ENCODE peak calls at places on chromosome 20, in six cellular contexts. One of them, this sample, is unnamed.

GRCh38 chr20:49979030-49979832 is 3.5 kb upstream of the SNAI1 start:
- DNase-seq in astrocyte of the cerebellum: no peak
- DNase-seq in psoas muscle: no peak
- DNase-seq in AG10803: no peak
- DNase-seq in GM06990: peak; percentile 69
- DNase-seq in A549: peak; percentile 77
- DNase-seq in this sample: no peak

GRCh38 chr20:38874460-38875169 is 51.6 kb upstream of the FAM83D start:
- DNase-seq in psoas muscle: no peak
- DNase-seq in AG10803: no peak
- DNase-seq in astrocyte of the cerebellum: no peak
- DNase-seq in A549: no peak
- DNase-seq in GM06990: no peak
- DNase-seq in this sample: no peak

GRCh38 chr20:12207875-12208274 is 290.2 kb downstream of the BTBD3 start:
- DNase-seq in AG10803: peak; percentile 34
- DNase-seq in GM06990: no peak
- DNase-seq in psoas muscle: no peak
- DNase-seq in A549: peak; percentile 6
- DNase-seq in astrocyte of the cerebellum: peak; percentile 33
- DNase-seq in this sample: no peak

GRCh38 chr20:11922561-11922960 is 4.9 kb downstream of the BTBD3 start:
- DNase-seq in psoas muscle: no peak
- DNase-seq in AG10803: no peak
- DNase-seq in A549: no peak
- DNase-seq in GM06990: no peak
- DNase-seq in astrocyte of the cerebellum: no peak
- DNase-seq in this sample: no peak

GRCh38 chr20:18019068-18019467 is 38.6 kb downstream of the OVOL2 start:
- DNase-seq in astrocyte of the cerebellum: no peak
- DNase-seq in A549: peak; percentile 36
- DNase-seq in AG10803: peak; percentile 9
- DNase-seq in GM06990: no peak
- DNase-seq in psoas muscle: no peak
- DNase-seq in this sample: no peak

GRCh38 chr20:60395993-60396392 is 437.8 kb downstream of the CDH26 start:
- DNase-seq in AG10803: no peak
- DNase-seq in A549: no peak
- DNase-seq in astrocyte of the cerebellum: no peak
- DNase-seq in psoas muscle: no peak
- DNase-seq in GM06990: no peak
- DNase-seq in this sample: no peak

GRCh38 chr20:57772349-57772964 is 62.6 kb upstream of the PMEPA1 start:
- DNase-seq in astrocyte of the cerebellum: no peak
- DNase-seq in psoas muscle: no peak
- DNase-seq in GM06990: no peak
- DNase-seq in AG10803: peak; percentile 54
- DNase-seq in A549: peak; percentile 94
- DNase-seq in this sample: no peak

GRCh38 chr20:10219452-10219791 is 792 bp downstream of the SNAP25 start:
- DNase-seq in psoas muscle: peak; percentile 66
- DNase-seq in astrocyte of the cerebellum: peak; percentile 49
- DNase-seq in AG10803: peak; percentile 42
- DNase-seq in GM06990: peak; percentile 50
- DNase-seq in A549: peak; percentile 56
- DNase-seq in this sample: peak; percentile 70

GRCh38 chr20:40414843-40415615 is 274.0 kb downstream of the MAFB start:
- DNase-seq in GM06990: no peak
- DNase-seq in AG10803: no peak
- DNase-seq in astrocyte of the cerebellum: no peak
- DNase-seq in A549: no peak
- DNase-seq in psoas muscle: no peak
- DNase-seq in this sample: no peak

GRCh38 chr20:25310268-25310920 is 62.5 kb downstream of the PYGB start:
- DNase-seq in GM06990: no peak
- DNase-seq in psoas muscle: no peak
- DNase-seq in AG10803: peak; percentile 88
- DNase-seq in astrocyte of the cerebellum: peak; percentile 45
- DNase-seq in A549: peak; percentile 97
- DNase-seq in this sample: no peak

GRCh38 chr20:25207149-25207959 is 11.8 kb downstream of the ENTPD6 start:
- DNase-seq in astrocyte of the cerebellum: no peak
- DNase-seq in GM06990: no peak
- DNase-seq in AG10803: no peak
- DNase-seq in A549: no peak
- DNase-seq in psoas muscle: no peak
- DNase-seq in this sample: no peak

GRCh38 chr20:50346372-50347347 is 156.0 kb downstream of the CEBPB start:
- DNase-seq in GM06990: no peak
- DNase-seq in AG10803: peak; percentile 89
- DNase-seq in A549: no peak
- DNase-seq in psoas muscle: peak; percentile 85
- DNase-seq in astrocyte of the cerebellum: peak; percentile 82
- DNase-seq in this sample: peak; percentile 92

GRCh38 chr20:64111841-64112641 is 4.7 kb upstream of the NPBWR2 start:
- DNase-seq in A549: no peak
- DNase-seq in psoas muscle: no peak
- DNase-seq in GM06990: no peak
- DNase-seq in AG10803: no peak
- DNase-seq in astrocyte of the cerebellum: no peak
- DNase-seq in this sample: peak; percentile 7

GRCh38 chr20:10794765-10795164 is 121.0 kb upstream of the JAG1 start:
- DNase-seq in AG10803: no peak
- DNase-seq in A549: no peak
- DNase-seq in psoas muscle: no peak
- DNase-seq in GM06990: no peak
- DNase-seq in astrocyte of the cerebellum: no peak
- DNase-seq in this sample: no peak

GRCh38 chr20:16175322-16175721 is 397.9 kb downstream of the KIF16B start:
- DNase-seq in AG10803: no peak
- DNase-seq in psoas muscle: no peak
- DNase-seq in GM06990: no peak
- DNase-seq in astrocyte of the cerebellum: no peak
- DNase-seq in A549: no peak
- DNase-seq in this sample: no peak
- H3K4me3 ChIP-seq in AG10803: no peak overlapping the region
- H3K4me3 ChIP-seq in psoas muscle: no peak overlapping the region
- H3K4me3 ChIP-seq in GM06990: no peak overlapping the region
- H3K4me3 ChIP-seq in astrocyte of the cerebellum: no peak overlapping the region
- H3K4me3 ChIP-seq in A549: no peak overlapping the region
- H3K4me3 ChIP-seq in this sample: no peak overlapping the region

GRCh38 chr20:59028812-59029211 is 3.3 kb downstream of the ATP5F1E start:
- DNase-seq in psoas muscle: no peak
- DNase-seq in A549: no peak
- DNase-seq in GM06990: no peak
- DNase-seq in AG10803: no peak
- DNase-seq in astrocyte of the cerebellum: no peak
- DNase-seq in this sample: no peak

GRCh38 chr20:59032713-59033059 is 551 bp upstream of the ATP5F1E start:
- DNase-seq in GM06990: no peak
- DNase-seq in psoas muscle: no peak
- DNase-seq in astrocyte of the cerebellum: no peak
- DNase-seq in A549: peak; percentile 46
- DNase-seq in AG10803: no peak
- DNase-seq in this sample: no peak

GRCh38 chr20:59031326-59032022 is 661 bp downstream of the ATP5F1E start:
- DNase-seq in AG10803: no peak
- DNase-seq in psoas muscle: no peak
- DNase-seq in astrocyte of the cerebellum: no peak
- DNase-seq in GM06990: no peak
- DNase-seq in A549: no peak
- DNase-seq in this sample: no peak

GRCh38 chr20:59032023-59032712 is at the start of gene ATP5F1E:
- DNase-seq in AG10803: peak; percentile 95
- DNase-seq in GM06990: peak; percentile 99
- DNase-seq in A549: peak; percentile 86
- DNase-seq in psoas muscle: peak; percentile 98
- DNase-seq in astrocyte of the cerebellum: peak; percentile 76
- DNase-seq in this sample: peak; percentile 98

DNA sequence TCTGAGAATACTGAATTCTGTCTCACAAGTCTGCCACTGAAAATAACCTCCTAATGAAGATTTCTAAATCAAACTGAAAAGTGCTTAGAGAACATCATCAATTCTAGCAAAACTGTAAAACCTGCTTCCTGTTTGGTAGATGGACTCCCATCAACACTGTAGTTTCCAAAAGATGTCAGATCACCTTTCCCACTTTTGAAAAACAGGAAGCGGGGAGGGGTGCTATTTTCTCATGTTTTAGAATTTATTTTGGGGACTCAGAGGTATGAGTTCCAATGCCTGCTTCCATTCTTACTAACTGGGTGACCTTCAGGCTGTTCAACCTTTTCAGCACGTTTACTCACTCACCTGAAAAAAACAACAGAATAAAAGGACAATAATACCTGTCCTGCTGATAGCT is 1.2 kb downstream of the ATP5F1E start:
- DNase-seq in AG10803: no peak
- DNase-seq in A549: no peak
- DNase-seq in astrocyte of the cerebellum: no peak
- DNase-seq in psoas muscle: no peak
- DNase-seq in GM06990: no peak
- DNase-seq in this sample: no peak
- H3K4me3 ChIP-seq in AG10803: peak overlapping the region; percentile 76
- H3K4me3 ChIP-seq in A549: peak overlapping the region; percentile 70
- H3K4me3 ChIP-seq in astrocyte of the cerebellum: peak overlapping the region; percentile 80
- H3K4me3 ChIP-seq in psoas muscle: peak overlapping the region; percentile 89
- H3K4me3 ChIP-seq in GM06990: peak overlapping the region; percentile 94
- H3K4me3 ChIP-seq in this sample: peak overlapping the region; percentile 85

DNA sequence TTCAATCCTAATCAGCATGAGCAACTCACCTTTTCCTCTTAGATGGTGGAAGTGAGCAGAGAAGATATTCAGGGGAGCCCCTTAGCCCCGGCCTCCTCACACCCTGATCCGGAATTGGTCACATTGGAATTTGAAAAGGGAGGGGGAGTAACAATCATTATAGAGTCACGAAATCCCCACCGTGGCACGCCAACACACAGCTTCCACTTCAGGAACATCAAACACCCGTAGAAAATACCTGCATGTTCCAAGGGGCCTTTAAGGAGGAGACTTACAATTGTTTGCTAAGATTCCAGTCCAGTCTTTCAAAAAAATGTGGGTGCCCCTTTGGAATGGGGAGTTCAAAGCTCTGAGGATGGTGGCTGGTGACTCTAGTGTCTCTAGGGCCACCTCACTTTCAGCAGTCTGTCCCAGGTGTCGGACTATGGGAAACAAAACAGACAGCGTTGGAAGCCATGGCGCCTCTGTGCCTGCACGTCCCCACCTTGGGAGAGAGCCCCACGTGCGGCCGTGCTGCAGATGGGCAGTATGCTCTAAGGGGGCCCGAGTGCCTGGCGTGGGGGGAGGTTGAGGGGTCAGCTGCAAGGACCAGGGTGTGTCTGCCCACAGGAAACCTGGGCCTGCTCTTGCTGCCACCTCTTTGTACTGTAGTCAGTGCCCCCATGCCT is 2.4 kb downstream of the CD93 start:
- DNase-seq in astrocyte of the cerebellum: no peak
- DNase-seq in GM06990: no peak
- DNase-seq in psoas muscle: no peak
- DNase-seq in AG10803: no peak
- DNase-seq in A549: no peak
- DNase-seq in this sample: no peak
- H3K4me3 ChIP-seq in astrocyte of the cerebellum: no peak overlapping the region
- H3K4me3 ChIP-seq in GM06990: peak overlapping the region; percentile 7
- H3K4me3 ChIP-seq in psoas muscle: peak overlapping the region; percentile 67
- H3K4me3 ChIP-seq in AG10803: no peak overlapping the region
- H3K4me3 ChIP-seq in A549: no peak overlapping the region
- H3K4me3 ChIP-seq in this sample: peak overlapping the region; percentile 66

GRCh38 chr20:4763776-4764525 is 42.2 kb downstream of the PRND start:
- DNase-seq in AG10803: no peak
- DNase-seq in psoas muscle: no peak
- DNase-seq in astrocyte of the cerebellum: no peak
- DNase-seq in A549: no peak
- DNase-seq in GM06990: no peak
- DNase-seq in this sample: no peak

GRCh38 chr20:4764805-4765204 is 43.1 kb downstream of the PRND start:
- DNase-seq in AG10803: no peak
- DNase-seq in A549: no peak
- DNase-seq in GM06990: no peak
- DNase-seq in astrocyte of the cerebellum: no peak
- DNase-seq in psoas muscle: no peak
- DNase-seq in this sample: no peak

GRCh38 chr20:4766631-4767030 is 44.9 kb downstream of the PRND start:
- DNase-seq in AG10803: no peak
- DNase-seq in psoas muscle: no peak
- DNase-seq in astrocyte of the cerebellum: no peak
- DNase-seq in GM06990: no peak
- DNase-seq in A549: no peak
- DNase-seq in this sample: no peak

GRCh38 chr20:4767084-4767483 is 45.4 kb downstream of the PRND start:
- DNase-seq in astrocyte of the cerebellum: no peak
- DNase-seq in psoas muscle: no peak
- DNase-seq in GM06990: no peak
- DNase-seq in A549: no peak
- DNase-seq in AG10803: no peak
- DNase-seq in this sample: no peak

GRCh38 chr20:4765681-4766080 is 44.0 kb downstream of the PRND start:
- DNase-seq in GM06990: no peak
- DNase-seq in psoas muscle: no peak
- DNase-seq in astrocyte of the cerebellum: no peak
- DNase-seq in A549: no peak
- DNase-seq in AG10803: no peak
- DNase-seq in this sample: no peak
- H3K4me3 ChIP-seq in GM06990: no peak overlapping the region
- H3K4me3 ChIP-seq in psoas muscle: no peak overlapping the region
- H3K4me3 ChIP-seq in astrocyte of the cerebellum: no peak overlapping the region
- H3K4me3 ChIP-seq in A549: no peak overlapping the region
- H3K4me3 ChIP-seq in AG10803: no peak overlapping the region
- H3K4me3 ChIP-seq in this sample: no peak overlapping the region

DNA sequence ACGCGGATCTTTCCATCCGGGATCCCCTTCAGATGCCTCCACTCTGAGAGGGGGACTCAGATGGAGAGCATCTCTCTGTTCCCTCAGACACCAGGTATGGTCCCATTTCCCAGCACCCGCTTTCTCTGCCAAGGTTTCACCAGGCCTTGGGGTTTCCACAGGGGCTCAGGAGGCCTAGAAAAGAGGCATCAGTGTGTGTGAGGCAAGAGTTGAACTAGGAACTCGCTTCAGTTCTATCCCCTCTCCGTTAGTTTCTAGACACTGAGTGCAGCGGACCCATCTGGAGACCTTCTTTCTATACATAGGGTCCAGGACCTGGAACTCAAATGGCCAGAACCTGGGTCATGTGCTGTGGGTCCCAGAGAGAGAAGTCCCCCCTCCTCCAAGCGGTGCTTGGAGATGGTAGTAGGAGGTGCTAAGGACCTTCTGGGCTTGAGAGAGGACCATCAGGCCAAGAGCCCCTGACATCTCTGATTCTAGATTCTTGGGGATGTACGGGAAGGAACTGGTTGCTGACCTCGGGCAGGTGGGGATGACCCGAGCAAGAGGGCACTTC is 2.1 kb downstream of the SLC12A5 start:
- DNase-seq in A549: no peak
- DNase-seq in psoas muscle: no peak
- DNase-seq in GM06990: no peak
- DNase-seq in AG10803: no peak
- DNase-seq in astrocyte of the cerebellum: no peak
- DNase-seq in this sample: no peak
- H3K4me3 ChIP-seq in A549: no peak overlapping the region
- H3K4me3 ChIP-seq in psoas muscle: no peak overlapping the region
- H3K4me3 ChIP-seq in GM06990: no peak overlapping the region
- H3K4me3 ChIP-seq in AG10803: no peak overlapping the region
- H3K4me3 ChIP-seq in astrocyte of the cerebellum: no peak overlapping the region
- H3K4me3 ChIP-seq in this sample: no peak overlapping the region